ENCODE peak calls at places on chromosomes 12 and 14, in ten cellular contexts. R, B, S, E, J, D, Z, L, X and M are unnamed samples.

GRCh38 chr12:7806863-7807487 is 17.8 kb downstream of the NANOG start:
- DNase-seq in X (peak; percentile 85), S (no peak), Z (no peak), J (peak; percentile 57), B (peak; percentile 65), D (peak; percentile 33), L (peak; percentile 73), E (peak; percentile 34), R (no peak), M (peak; percentile 68)

GRCh38 chr12:57983150-57983857 is 41.9 kb downstream of the ATP23 start:
- DNase-seq in J (no peak), B (peak; percentile 29), X (peak; percentile 78), R (no peak), Z (no peak), E (no peak), D (peak; percentile 19), L (no peak), S (no peak), M (no peak)

GRCh38 chr12:124174406-124174805 is 120.5 kb upstream of the RFLNA start:
- DNase-seq in S (no peak), L (no peak), R (no peak), Z (no peak), J (no peak), E (no peak), X (no peak), D (no peak), B (no peak), M (no peak)

GRCh38 chr12:37672655-37673260 is 643.8 kb upstream of the ALG10B start:
- DNase-seq in B (no peak), S (no peak), Z (no peak), D (no peak), X (no peak), J (no peak), E (no peak), L (no peak), R (no peak), M (no peak)

GRCh38 chr12:116164263-116164817 is 113.2 kb downstream of the MED13L start:
- DNase-seq in Z (no peak), J (no peak), B (no peak), R (no peak), D (no peak), L (no peak), X (peak; percentile 42), S (no peak), E (no peak), M (peak; percentile 84)

GRCh38 chr14:54226103-54226502 is 170.7 kb upstream of the CDKN3 start:
- DNase-seq in S (no peak), Z (no peak), J (no peak), E (no peak), B (peak; percentile 50), L (no peak), X (no peak), D (no peak), R (no peak), M (no peak)

GRCh38 chr14:105128059-105128458 is 40.5 kb downstream of the JAG2 start:
- DNase-seq in E (no peak), J (no peak), B (no peak), L (no peak), D (no peak), X (no peak), R (no peak), Z (no peak), S (no peak), M (no peak)

GRCh38 chr14:102157346-102157745 is 17.6 kb downstream of the WDR20 start:
- DNase-seq in D (no peak), E (no peak), J (no peak), R (no peak), S (no peak), L (no peak), B (no peak), Z (no peak), X (no peak), M (no peak)

GRCh38 chr12:5840900-5841299 is 104.2 kb downstream of the ANO2 start:
- DNase-seq in E (no peak), D (no peak), J (no peak), L (no peak), X (peak; percentile 61), B (no peak), S (no peak), Z (no peak), R (no peak), M (no peak)

GRCh38 chr14:23441076-23441475 is 5.6 kb upstream of the MYH7 start:
- DNase-seq in E (no peak), J (no peak), B (no peak), L (no peak), D (no peak), X (no peak), S (no peak), Z (no peak), R (no peak), M (no peak)

GRCh38 chr12:127680516-127680915 is 586.5 kb upstream of the TMEM132C start:
- DNase-seq in L (no peak), X (no peak), B (no peak), R (no peak), Z (no peak), S (no peak), D (no peak), E (no peak), J (no peak), M (no peak)

GRCh38 chr12:105417732-105418131 is 87.2 kb downstream of the C12orf75 start:
- DNase-seq in E (no peak), B (no peak), J (no peak), R (no peak), Z (no peak), D (no peak), L (no peak), S (no peak), X (no peak), M (no peak)

GRCh38 chr14:77131206-77131605 is 10.4 kb downstream of the ZDHHC22 start:
- DNase-seq in J (no peak), Z (no peak), L (no peak), E (no peak), D (no peak), B (no peak), X (no peak), S (no peak), R (no peak), M (no peak)

GRCh38 chr12:105322070-105322469 is 8.4 kb upstream of the C12orf75 start:
- DNase-seq in L (no peak), Z (no peak), B (no peak), J (no peak), X (no peak), S (no peak), E (no peak), R (no peak), D (no peak), M (no peak)

GRCh38 chr14:24150567-24150966 is 3.3 kb downstream of the RNF31 start:
- DNase-seq in B (no peak), X (no peak), L (no peak), Z (no peak), R (no peak), D (no peak), S (no peak), J (no peak), E (no peak), M (no peak)

GRCh38 chr14:104428860-104429259 is 150.7 kb upstream of the C14orf180 start:
- DNase-seq in J (no peak), X (no peak), B (no peak), D (no peak), S (no peak), L (no peak), R (no peak), Z (no peak), E (no peak), M (no peak)

GRCh38 chr12:56128669-56129209 is 672 bp downstream of the ESYT1 start:
- DNase-seq in J (no peak), R (no peak), L (peak; percentile 51), S (no peak), B (no peak), E (no peak), X (peak; percentile 62), Z (no peak), D (no peak), M (peak; percentile 65)

GRCh38 chr12:92707926-92708325 is 5.1 kb downstream of the PLEKHG7 start:
- DNase-seq in L (no peak), B (no peak), Z (no peak), X (no peak), R (no peak), S (no peak), E (no peak), D (no peak), J (no peak), M (no peak)

GRCh38 chr14:106347890-106348755 is 821.7 kb downstream of the TMEM121 start:
- DNase-seq in S (no peak), E (no peak), R (no peak), Z (no peak), J (no peak), X (no peak), B (no peak), L (no peak), D (no peak), M (no peak)

GRCh38 chr14:101077511-101078074 is 174.1 kb upstream of the RTL1 start:
- DNase-seq in L (no peak), J (no peak), D (peak; percentile 72), X (peak; percentile 86), B (no peak), R (no peak), E (no peak), Z (no peak), S (peak; percentile 44), M (no peak)

GRCh38 chr12:26109343-26109841 is 15.4 kb downstream of the BHLHE41 start:
- DNase-seq in Z (no peak), E (no peak), R (no peak), S (no peak), X (peak; percentile 90), L (no peak), D (no peak), J (no peak), B (no peak), M (no peak)

GRCh38 chr12:43733687-43734086 is 24.9 kb downstream of the PUS7L start:
- DNase-seq in L (no peak), E (no peak), B (no peak), D (no peak), S (no peak), J (no peak), X (no peak), Z (no peak), R (no peak), M (no peak)

GRCh38 chr14:65704412-65704811 is 291.9 kb downstream of the FUT8 start:
- DNase-seq in E (no peak), D (no peak), S (no peak), R (no peak), X (no peak), L (no peak), Z (no peak), B (no peak), J (no peak), M (no peak)

GRCh38 chr14:53608369-53608768 is 348.3 kb downstream of the BMP4 start:
- DNase-seq in Z (no peak), J (no peak), L (no peak), D (no peak), S (no peak), X (no peak), B (no peak), E (no peak), R (no peak), M (peak; percentile 2)

GRCh38 chr14:56156096-56156495 is 37.9 kb downstream of the PELI2 start:
- DNase-seq in R (no peak), D (no peak), Z (no peak), S (no peak), E (no peak), J (no peak), X (no peak), B (no peak), L (no peak), M (no peak)